ENCODE peak calls at places on chromosomes 2 and 18, in four cellular contexts. One of them, this sample, is unnamed.

GRCh38 chr2:173571887-173572680 is 217.4 kb downstream of the CDCA7 start:
- DNase-seq in GM03348: no peak
- DNase-seq in T-helper 9 cell: no peak
- DNase-seq in HTR-8/SVneo: no peak
- DNase-seq in this sample: no peak

GRCh38 chr2:105396254-105397024 is 2.4 kb downstream of the FHL2 start:
- DNase-seq in HTR-8/SVneo: peak
- DNase-seq in T-helper 9 cell: no peak
- DNase-seq in GM03348: peak
- DNase-seq in this sample: no peak

GRCh38 chr2:99430614-99431258 is 59.1 kb downstream of the REV1 start:
- DNase-seq in T-helper 9 cell: no peak
- DNase-seq in HTR-8/SVneo: no peak
- DNase-seq in GM03348: peak
- DNase-seq in this sample: no peak

GRCh38 chr2:160415991-160416390 is 77.6 kb downstream of the RBMS1 start:
- DNase-seq in GM03348: peak
- DNase-seq in T-helper 9 cell: no peak
- DNase-seq in HTR-8/SVneo: no peak
- DNase-seq in this sample: no peak

GRCh38 chr2:59881214-59881613 is 672.2 kb downstream of the BCL11A start:
- DNase-seq in GM03348: no peak
- DNase-seq in HTR-8/SVneo: no peak
- DNase-seq in T-helper 9 cell: no peak
- DNase-seq in this sample: no peak

GRCh38 chr18:50045126-50045525 is 149.8 kb downstream of the MYO5B start:
- DNase-seq in HTR-8/SVneo: no peak
- DNase-seq in GM03348: no peak
- DNase-seq in T-helper 9 cell: no peak
- DNase-seq in this sample: no peak

GRCh38 chr2:69134546-69134945 is 121.6 kb downstream of the ANTXR1 start:
- DNase-seq in GM03348: no peak
- DNase-seq in T-helper 9 cell: no peak
- DNase-seq in HTR-8/SVneo: no peak
- DNase-seq in this sample: no peak

GRCh38 chr2:134075204-134075603 is 178.7 kb upstream of the MGAT5 start:
- DNase-seq in T-helper 9 cell: no peak
- DNase-seq in GM03348: no peak
- DNase-seq in HTR-8/SVneo: no peak
- DNase-seq in this sample: no peak